ENCODE peak calls at places on chromosomes 13 and 19, in six cellular contexts. U is mesenchymal stem cell, N is PC-3, H is testis, B is tibial nerve, M is heart right ventricle. Z is an unnamed sample. For H3K4me1 and H3K9me3, the result is how much of the 10 kb centered on the place peaks cover.

GRCh38 chr19:14943601-14944000 is 2.3 kb downstream of the OR7C2 start:
- DNase-seq in U (no peak), N (no peak), H (no peak), B (no peak), M (no peak), Z (no peak)

GRCh38 chr13:92317066-92317465 is 909.5 kb upstream of the GPC6 start:
- DNase-seq in U (peak), N (no peak), H (no peak), B (no peak), M (no peak), Z (no peak)

GRCh38 chr13:105703843-105704242 is 831.6 kb downstream of the EFNB2 start:
- DNase-seq in U (no peak), N (no peak), H (no peak), B (no peak), M (no peak), Z (no peak)

GRCh38 chr19:14118165-14119051 is 846 bp upstream of the PRKACA start:
- DNase-seq in U (peak), N (no peak), H (peak), B (peak), M (peak), Z (peak)

GRCh38 chr19:16824658-16825311 is 4.4 kb upstream of the SIN3B start:
- DNase-seq in U (peak), N (peak), H (no peak), B (no peak), M (no peak), Z (no peak)

GRCh38 chr13:30418886-30419459 is 3.3 kb upstream of the UBE2L5 start:
- DNase-seq in U (no peak), N (no peak), H (no peak), B (no peak), M (no peak), Z (no peak)

GRCh38 chr19:485122-485521 is 11.2 kb upstream of the MADCAM1 start:
- DNase-seq in U (no peak), N (no peak), H (no peak), B (no peak), M (no peak), Z (peak)

GRCh38 chr13:33191425-33192221 is 93.9 kb downstream of the STARD13 start:
- DNase-seq in U (peak), N (no peak), H (no peak), B (no peak), M (no peak), Z (no peak)

GRCh38 chr19:4878491-4878968 is 11.1 kb upstream of the PLIN3 start:
- DNase-seq in U (no peak), N (no peak), H (no peak), B (no peak), M (peak), Z (peak)

GRCh38 chr19:36963262-36963661 is 47.1 kb downstream of the ZNF568 start:
- DNase-seq in U (no peak), N (no peak), H (no peak), B (no peak), M (no peak), Z (no peak)

GRCh38 chr19:2428027-2428690 is 773 bp upstream of the TIMM13 start:
- DNase-seq in U (no peak), N (no peak), H (peak), B (no peak), M (no peak), Z (peak)

GRCh38 chr19:40962460-40962961 is 28.6 kb upstream of the CYP2B6 start:
- DNase-seq in U (no peak), N (peak), H (no peak), B (no peak), M (no peak), Z (no peak)

GRCh38 chr19:41219924-41220567 is 1.0 kb downstream of the AXL start:
- DNase-seq in U (peak), N (peak), H (peak), B (peak), M (peak), Z (peak)

GRCh38 chr13:114078501-114079451 is 53.6 kb downstream of the RASA3 start:
- DNase-seq in U (peak), N (peak), H (no peak), B (peak), M (no peak), Z (peak)

GRCh38 chr19:16435999-16436650 is 35.6 kb downstream of the EPS15L1 start:
- DNase-seq in U (peak), N (no peak), H (no peak), B (no peak), M (no peak), Z (no peak)

GRCh38 chr13:32259116-32259515 is 56.0 kb downstream of the ZAR1L start:
- DNase-seq in U (no peak), N (no peak), H (no peak), B (no peak), M (no peak), Z (no peak)

GRCh38 chr13:68810660-68811059 is 1297.0 kb upstream of the ATXN8OS start:
- DNase-seq in U (no peak), N (peak), H (no peak), B (no peak), M (no peak), Z (no peak)

GRCh38 chr13:33624253-33624652 is 193.7 kb upstream of the RFC3 start:
- DNase-seq in U (no peak), N (no peak), H (no peak), B (no peak), M (no peak), Z (no peak)

GRCh38 chr19:16021796-16022195 is 54.5 kb upstream of the TPM4 start:
- DNase-seq in U (no peak), N (no peak), H (no peak), B (no peak), M (no peak), Z (no peak)

GRCh38 chr19:42088471-42089190 is 12.7 kb downstream of the ZNF574 start:
- DNase-seq in U (peak), N (no peak), H (no peak), B (no peak), M (no peak), Z (peak)

GRCh38 chr13:77239312-77239711 is 87.6 kb downstream of the MYCBP2 start:
- DNase-seq in U (no peak), N (peak), H (no peak), B (no peak), M (no peak), Z (no peak)

GRCh38 chr13:98451676-98452105 is 125.2 kb downstream of the STK24 start:
- DNase-seq in U (no peak), N (no peak), H (no peak), B (peak), M (no peak), Z (peak)

GRCh38 chr13:36919206-36919832 is 719 bp downstream of the SMAD9 start:
- DNase-seq in U (peak), N (peak), H (peak), B (no peak), M (peak), Z (peak)

GRCh38 chr13:113969973-113970611 is 3.8 kb downstream of the C13orf46 start:
- DNase-seq in U (no peak), N (peak), H (no peak), B (no peak), M (no peak), Z (no peak)

GRCh38 chr19:2462635-2463421 is 6.1 kb upstream of the LMNB2 start:
- DNase-seq in U (peak), N (peak), H (peak), B (peak), M (peak), Z (peak)

DNA sequence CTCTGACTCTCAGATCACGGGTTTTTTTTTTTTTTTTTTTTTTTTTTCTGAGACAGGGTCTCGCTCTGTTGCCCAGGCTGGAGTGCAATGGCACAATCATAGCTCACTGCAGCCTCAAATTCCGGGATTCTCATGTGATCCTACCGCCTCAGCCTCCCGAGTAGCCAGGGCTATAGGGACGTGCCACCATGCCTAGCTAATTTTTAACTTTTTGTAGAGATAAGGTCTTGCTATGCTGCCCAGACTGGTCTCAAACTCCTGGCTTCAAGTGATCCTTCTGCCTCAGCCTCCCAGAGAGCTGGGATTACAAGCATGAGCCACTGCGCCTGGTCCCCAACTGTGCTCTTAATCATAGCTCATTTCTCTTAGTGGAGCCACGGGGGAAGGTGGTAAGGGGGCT is 4.6 kb upstream of the GRAMD1A start:
- DNase-seq in U (no peak), N (no peak), H (no peak), B (no peak), M (no peak), Z (no peak)
- H3K4me1 ChIP-seq in U (under half), N (under half), H (under half), B (under half), M (half or more), Z (under half)

GRCh38 chr19:58204566-58204965 is 21.7 kb downstream of the ZNF274 start:
- DNase-seq in U (no peak), N (no peak), H (no peak), B (no peak), M (no peak), Z (no peak)
- H3K9me3 ChIP-seq in U (half or more), N (half or more), H (under half), B (half or more), M (half or more), Z (half or more)

GRCh38 chr19:38893341-38893771 is 6.1 kb downstream of the SIRT2 start:
- DNase-seq in U (no peak), N (no peak), H (peak), B (no peak), M (no peak), Z (peak)
- H3K4me1 ChIP-seq in U (under half), N (under half), H (under half), B (under half), M (under half), Z (half or more)

DNA sequence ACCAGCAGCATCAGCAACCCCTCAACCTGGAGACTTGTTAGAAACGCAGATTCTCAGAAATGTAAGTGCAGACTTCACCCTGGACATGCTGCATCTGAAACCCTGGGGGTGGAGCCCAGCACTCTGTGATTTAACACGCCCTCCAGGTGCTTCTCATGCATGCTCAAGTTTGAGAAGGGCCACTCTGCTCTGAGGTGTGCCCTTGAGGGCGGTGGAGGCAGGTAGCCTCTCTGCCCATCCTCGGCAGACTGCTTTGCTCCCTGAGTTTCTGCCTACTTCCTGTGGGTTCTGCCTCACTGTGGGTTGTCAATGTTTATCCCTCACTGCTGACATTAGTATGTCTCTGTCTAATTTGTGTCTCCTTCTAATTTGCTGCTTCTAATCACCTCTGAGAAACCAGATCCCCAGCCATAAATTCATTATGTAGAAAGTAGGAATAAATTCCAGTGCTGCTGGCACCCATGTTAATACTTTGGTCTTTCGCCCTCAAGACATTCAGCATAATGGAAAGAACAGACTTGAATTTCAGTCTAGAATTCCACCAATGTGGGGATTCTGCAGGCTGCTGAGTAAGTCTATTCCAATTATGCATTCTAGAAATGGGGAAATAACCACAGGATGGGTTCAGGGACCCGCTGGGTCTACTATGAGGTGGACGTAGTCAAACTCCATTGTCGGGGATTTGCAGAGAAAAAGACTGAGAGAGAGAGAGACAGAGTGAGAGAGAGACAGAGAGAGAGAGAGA is 51.3 kb upstream of the CYSLTR2 start:
- DNase-seq in U (no peak), N (no peak), H (no peak), B (no peak), M (no peak), Z (no peak)
- H3K9me3 ChIP-seq in U (under half), N (under half), H (under half), B (under half), M (under half), Z (under half)

DNA sequence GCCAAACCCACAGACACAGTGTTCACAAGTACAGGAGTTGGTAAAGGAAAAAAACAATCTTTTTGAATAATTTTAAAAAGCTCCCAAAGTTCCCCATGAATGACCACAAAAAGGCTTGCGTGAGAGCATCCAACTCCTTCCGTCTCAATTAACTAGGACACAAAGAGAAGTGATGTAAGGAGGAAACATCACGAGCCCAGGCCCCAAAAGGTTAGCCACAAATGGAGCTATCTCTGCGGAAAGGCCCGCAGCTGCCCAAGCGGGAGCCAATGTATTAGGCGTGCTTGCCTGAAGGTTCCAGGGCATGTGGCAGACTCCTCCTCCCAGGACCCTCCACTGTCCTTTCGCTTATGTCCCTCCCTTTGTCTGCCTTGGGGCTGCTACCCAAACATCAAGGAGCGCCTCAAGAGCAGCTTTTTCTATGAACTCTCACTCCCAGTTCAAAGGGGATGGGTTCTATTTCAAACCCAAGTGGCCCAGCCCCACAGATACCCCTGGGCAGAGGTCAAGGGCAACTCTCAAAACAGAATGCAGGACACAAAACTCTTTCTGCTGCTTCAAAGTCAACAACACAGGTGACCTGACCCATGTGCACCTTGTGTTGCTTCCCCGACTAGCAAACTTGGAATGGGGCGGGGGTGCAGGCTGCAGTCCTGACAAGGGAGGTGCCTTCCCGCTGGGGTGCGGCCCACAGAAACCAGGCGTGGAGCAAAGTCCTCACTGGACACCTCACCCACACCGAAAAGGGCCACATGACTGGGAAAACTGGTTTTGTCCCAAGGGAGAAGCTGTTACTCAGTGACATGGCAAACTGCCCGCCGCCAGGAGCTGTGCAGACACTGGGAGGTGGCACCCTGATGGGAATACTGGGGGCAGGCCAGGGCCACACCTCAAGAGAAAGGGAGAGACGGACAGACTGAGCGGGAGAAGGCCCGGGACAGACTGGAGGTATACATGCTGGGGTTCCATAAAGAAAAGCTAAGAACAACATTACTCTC is 17.6 kb downstream of the ZC3H4 start:
- DNase-seq in U (no peak), N (peak), H (peak), B (no peak), M (peak), Z (peak)
- H3K4me1 ChIP-seq in U (under half), N (under half), H (under half), B (half or more), M (half or more), Z (half or more)

DNA sequence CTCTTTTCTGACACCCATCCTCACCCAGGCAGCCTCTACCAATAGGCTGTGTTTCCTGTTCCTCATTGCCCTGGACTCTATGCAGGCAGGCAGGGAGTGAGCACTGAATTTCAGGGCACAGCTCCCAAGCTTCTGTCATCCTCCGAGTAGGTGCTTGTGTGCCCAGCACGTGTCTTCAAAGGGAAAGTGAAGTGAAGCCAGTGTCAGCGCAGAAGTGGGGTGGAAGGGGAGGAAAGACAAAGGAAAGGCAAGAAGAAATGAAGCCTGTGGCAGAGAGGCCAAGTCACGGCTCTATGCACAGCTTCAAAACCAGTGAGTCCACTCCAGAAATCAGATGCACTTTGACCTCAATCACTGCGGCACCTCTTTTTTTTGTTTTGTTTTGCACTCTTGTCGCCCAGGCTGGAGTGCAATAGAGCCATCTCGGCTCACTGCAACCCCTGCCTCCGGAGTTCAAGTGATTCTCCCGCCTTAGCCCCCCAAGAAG is 16.9 kb downstream of the CEBPA start:
- DNase-seq in U (no peak), N (no peak), H (no peak), B (no peak), M (no peak), Z (no peak)
- H3K9me3 ChIP-seq in U (under half), N (under half), H (under half), B (under half), M (under half), Z (under half)

Z was measured in psoas muscle.